ENCODE peak calls at places on chromosome 19, in five cellular contexts. R is esophagus squamous epithelium, T is HCT116, P is transverse colon, V is adrenal gland. J is an unnamed sample.

GRCh38 chr19:13281567-13282291 is 131.5 kb downstream of the IER2 start:
- DNase-seq in T (no peak), V (no peak), P (no peak), R (no peak), J (no peak)

GRCh38 chr19:28318469-28319179 is 894.3 kb downstream of the UQCRFS1 start:
- DNase-seq in R (no peak), P (no peak), V (no peak), T (no peak), J (no peak)

GRCh38 chr19:40421468-40421778 is 4.4 kb downstream of the SERTAD1 start:
- DNase-seq in R (no peak), P (no peak), T (no peak), V (no peak), J (no peak)

GRCh38 chr19:15945301-15945700 is 3.5 kb upstream of the OR10H4 start:
- DNase-seq in V (no peak), T (no peak), R (no peak), P (no peak), J (no peak)

GRCh38 chr19:9721861-9722260 is 46.7 kb downstream of the ZNF846 start:
- DNase-seq in T (no peak), V (no peak), R (no peak), P (no peak), J (no peak)

GRCh38 chr19:10604460-10604980 is 17.4 kb upstream of the AP1M2 start:
- DNase-seq in P (peak), T (no peak), R (no peak), V (no peak), J (no peak)

GRCh38 chr19:31938675-31939074 is 406.7 kb upstream of the ZNF507 start:
- DNase-seq in P (no peak), V (no peak), T (no peak), R (no peak), J (no peak)

GRCh38 chr19:38057954-38058690 is 151.1 kb downstream of the SIPA1L3 start:
- DNase-seq in V (no peak), T (no peak), P (peak), R (no peak), J (no peak)

GRCh38 chr19:43308244-43308815 is 39.0 kb upstream of the PSG9 start:
- DNase-seq in R (no peak), T (no peak), P (no peak), V (no peak), J (no peak)

GRCh38 chr19:1017115-1017905 is 3.6 kb downstream of the TMEM259 start:
- DNase-seq in R (no peak), V (no peak), P (peak), T (no peak), J (no peak)

GRCh38 chr19:18425515-18426415 is 6.6 kb downstream of the SSBP4 start:
- DNase-seq in T (no peak), V (peak), R (no peak), P (peak), J (no peak)

GRCh38 chr19:53647792-53648191 is 16.0 kb downstream of the DPRX start:
- DNase-seq in V (no peak), P (no peak), T (no peak), R (no peak), J (no peak)

GRCh38 chr19:44657211-44657921 is 13.7 kb downstream of the PVR start:
- DNase-seq in V (peak), T (no peak), P (peak), R (no peak), J (peak)

GRCh38 chr19:19269952-19270694 is 3.0 kb downstream of the TM6SF2 start:
- DNase-seq in P (no peak), V (no peak), R (no peak), T (no peak), J (no peak)

DNA sequence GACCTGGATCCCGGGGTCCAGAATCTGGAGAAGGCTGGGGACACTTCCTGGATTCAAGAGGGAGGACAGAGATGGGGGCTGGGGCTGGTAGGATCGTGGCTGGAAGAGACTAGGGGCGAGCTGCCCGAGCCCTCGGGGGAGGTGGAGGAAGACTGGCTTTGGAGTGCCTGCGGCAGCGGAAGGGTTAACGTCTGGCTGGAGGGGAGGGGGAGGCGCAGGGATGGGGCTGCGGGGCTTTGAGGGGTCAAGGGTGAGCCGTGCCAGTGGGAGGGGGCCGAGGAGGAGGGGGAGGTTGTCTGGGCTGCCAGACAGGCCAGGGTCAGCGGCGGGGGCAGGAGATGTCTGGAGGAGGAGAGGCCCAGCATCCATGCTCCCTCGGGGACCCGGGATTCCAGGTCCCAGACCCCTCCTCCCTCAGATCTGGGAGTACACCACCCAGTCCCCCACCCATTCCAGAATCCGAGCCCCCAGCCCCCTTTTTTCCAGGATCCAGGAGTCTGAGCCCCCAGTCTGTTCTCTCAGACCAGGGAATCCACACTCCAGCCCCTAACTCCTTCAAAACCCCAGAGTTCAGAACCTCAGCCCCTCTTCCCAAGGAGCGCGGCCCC is 3.3 kb upstream of the SPACA6 start:
- DNase-seq in V (peak), T (no peak), P (peak), R (no peak), J (peak)
- H3K27ac ChIP-seq in V (peak), T (peak), P (peak), R (peak), J (peak)

GRCh38 chr19:5137114-5137513 is 168.2 kb downstream of the KDM4B start:
- DNase-seq in P (no peak), V (no peak), T (no peak), R (no peak), J (no peak)

GRCh38 chr19:5136060-5136855 is 167.3 kb downstream of the KDM4B start:
- DNase-seq in T (no peak), V (no peak), P (no peak), R (no peak), J (no peak)

GRCh38 chr19:5134683-5135082 is 165.8 kb downstream of the KDM4B start:
- DNase-seq in T (no peak), V (no peak), R (no peak), P (no peak), J (peak)

GRCh38 chr19:5138606-5139594 is 170.0 kb downstream of the KDM4B start:
- DNase-seq in P (peak), T (no peak), V (no peak), R (no peak), J (peak)

DNA sequence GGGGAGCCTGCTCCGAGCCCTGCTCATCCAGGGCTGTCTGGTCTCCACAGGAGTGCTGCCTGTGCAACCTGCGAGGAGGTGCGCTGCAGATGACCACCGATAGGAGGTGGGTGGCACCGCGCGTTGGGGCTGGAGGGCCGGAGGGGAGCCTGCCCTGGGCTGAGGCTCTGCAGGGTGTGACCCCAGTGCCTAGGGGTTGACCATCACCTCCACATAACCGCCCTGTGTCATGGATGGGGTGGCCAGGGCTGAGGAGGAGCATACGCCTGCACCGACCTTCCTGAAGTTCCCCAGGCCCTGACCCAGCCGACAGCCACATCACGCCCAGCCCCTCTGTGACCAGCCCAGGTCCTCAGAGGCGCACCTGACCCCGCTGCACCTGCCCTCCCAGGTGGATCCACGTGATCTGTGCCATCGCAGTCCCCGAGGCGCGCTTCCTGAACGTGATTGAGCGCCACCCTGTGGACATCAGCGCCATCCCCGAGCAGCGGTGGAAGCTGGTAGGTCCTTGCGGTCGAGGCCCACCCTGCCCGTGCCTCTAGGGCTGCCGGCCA is 168.7 kb downstream of the KDM4B start:
- DNase-seq in P (no peak), T (no peak), V (no peak), R (no peak), J (peak)
- H3K4me3 ChIP-seq in P (no peak), T (no peak), V (no peak), R (no peak), J (no peak)

GRCh38 chr19:58395220-58395978 is at the start of gene RNF225:
- DNase-seq in P (peak), V (no peak), T (no peak), R (no peak), J (peak)
- TF ChIP-seq POLR2A in P (peak), V (no peak), T (no peak), R (peak), J (no peak)

DNA sequence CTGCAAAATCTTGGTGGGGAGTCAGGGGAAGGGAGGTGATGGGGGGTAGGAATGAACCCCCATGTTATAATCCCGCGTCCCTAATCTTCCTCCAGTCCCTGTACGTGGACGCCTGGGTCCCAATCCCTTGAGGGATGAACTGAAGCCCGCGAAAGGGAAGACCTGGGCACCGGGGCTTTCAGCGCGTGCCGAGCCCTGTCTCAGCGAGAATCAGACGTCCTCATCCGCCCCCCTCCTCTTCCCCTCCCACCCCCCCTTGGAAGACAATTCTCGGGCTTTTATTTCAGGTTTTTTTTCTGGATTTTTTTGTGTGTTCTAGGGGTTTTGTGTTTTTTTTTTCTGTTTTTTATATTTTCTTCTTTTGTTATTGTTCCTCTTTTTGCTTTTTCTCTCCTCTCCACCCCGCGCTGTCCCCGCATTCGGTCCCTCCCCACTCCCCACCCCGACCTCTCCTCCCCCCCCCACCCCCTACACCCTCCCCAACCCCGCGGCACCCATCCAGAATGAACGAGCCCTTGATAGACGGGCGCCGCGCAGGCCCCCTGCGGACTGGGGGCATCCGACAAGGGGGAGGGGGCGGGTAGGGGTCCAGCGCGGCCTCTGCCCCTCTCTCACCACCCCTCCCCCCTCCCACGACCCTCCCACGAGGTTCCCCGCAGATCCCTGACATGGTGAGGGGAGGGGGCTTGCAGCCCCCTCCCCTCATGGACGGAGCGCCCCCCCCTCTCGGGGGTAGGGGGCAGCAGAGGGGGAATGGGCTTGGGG is 10.3 kb downstream of the C19orf81 start:
- DNase-seq in V (no peak), R (no peak), P (no peak), T (no peak), J (no peak)
- H3K27ac ChIP-seq in V (no peak), R (no peak), P (no peak), T (peak), J (no peak)

GRCh38 chr19:5824791-5825577 is 14.5 kb downstream of the FUT6 start:
- DNase-seq in R (no peak), V (no peak), T (no peak), P (no peak), J (no peak)

GRCh38 chr19:5827891-5828660 is 11.4 kb downstream of the FUT6 start:
- DNase-seq in T (peak), R (peak), V (peak), P (peak), J (peak)

GRCh38 chr19:5827342-5827890 is 12.1 kb downstream of the FUT6 start:
- DNase-seq in V (peak), P (no peak), T (no peak), R (no peak), J (no peak)

GRCh38 chr19:5828661-5829566 is 10.6 kb downstream of the FUT6 start:
- DNase-seq in R (no peak), T (no peak), P (peak), V (peak), J (no peak)

GRCh38 chr19:5826531-5827341 is 12.8 kb downstream of the FUT6 start:
- DNase-seq in P (peak), T (peak), V (peak), R (no peak), J (no peak)
- H3K4me3 ChIP-seq in P (no peak), T (peak), V (peak), R (no peak), J (no peak)

DNA sequence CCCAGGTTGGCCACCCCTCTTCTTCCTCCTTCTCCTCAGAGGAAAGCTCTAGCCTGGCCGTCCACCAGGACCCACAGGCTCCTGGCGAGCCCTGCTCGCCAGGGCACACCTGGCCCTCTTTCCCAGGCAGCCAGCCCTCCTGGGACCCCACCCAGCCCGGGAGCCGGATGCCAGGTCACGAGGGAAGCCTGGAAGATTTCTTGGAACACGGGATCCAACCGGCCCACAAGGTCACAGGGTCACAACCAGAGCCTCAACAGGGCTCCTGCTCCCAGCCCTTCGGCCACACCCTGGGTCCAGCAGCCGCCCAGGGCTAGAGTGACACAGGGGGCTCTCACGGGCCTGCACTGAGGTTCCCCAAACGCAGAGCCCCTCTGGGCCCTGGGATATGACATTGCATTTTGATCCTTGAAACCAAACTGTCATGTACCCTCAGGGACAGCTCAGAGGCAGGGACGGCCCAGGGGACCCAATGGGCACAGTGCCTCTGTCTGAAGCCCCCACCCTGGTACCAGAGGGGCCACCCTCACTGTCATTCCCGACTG is 5.5 kb downstream of the MKNK2 start:
- DNase-seq in R (no peak), T (no peak), P (no peak), V (peak), J (peak)
- TF ChIP-seq POLR2A in R (peak), T (no peak), P (no peak), V (no peak), J (no peak)

DNA sequence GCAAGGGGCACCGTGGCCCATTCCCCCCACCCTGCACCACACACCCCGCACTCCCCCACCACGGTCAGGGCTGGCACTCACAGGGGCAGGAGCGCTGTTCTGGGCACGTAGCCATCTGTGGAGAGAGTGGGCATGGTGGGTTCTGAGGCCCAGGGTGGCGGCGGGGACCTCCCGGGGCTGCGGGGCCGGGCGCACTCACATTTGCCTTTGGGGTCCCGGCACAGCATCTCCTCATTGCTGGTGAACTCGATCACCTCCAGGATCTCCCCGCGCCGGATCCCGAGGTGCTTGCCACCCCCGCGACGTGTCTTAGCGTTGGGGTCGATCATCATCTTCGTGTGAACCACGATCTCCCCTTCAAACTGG is 12.1 kb downstream of the PRAM1 start:
- DNase-seq in T (no peak), R (no peak), P (no peak), V (no peak), J (no peak)
- H3K27ac ChIP-seq in T (no peak), R (peak), P (no peak), V (no peak), J (peak)

J was measured in upper lobe of left lung.